ENCODE peak calls at places on chromosome 14, in seven cellular contexts. M is activated CD4-positive, alpha-beta T cell treated with anti-CD3 and anti-CD28 coated beads, Interleukin-2, amount 10 ng/mL, durations not matched to agents 7 days and 5 days; N is small intestine; D is NCI-H748 treated with DMSO at 0.1 percent for 48 hours; O is NCI-H1436 treated with DMSO at 0.1 percent for 48 hours; R is GM03348; X is hippocampal formation. V is an unnamed sample.

GRCh38 chr14:100979780-100980179 is 76.3 kb upstream of the RTL1 start:
- DNase-seq in N (no peak), O (no peak), X (no peak), M (no peak), R (peak; percentile 18), D (no peak), V (no peak)

GRCh38 chr14:37150414-37150813 is 22.0 kb downstream of the SLC25A21 start:
- DNase-seq in R (peak; percentile 60), N (peak; percentile 37), O (peak; percentile 21), D (peak; percentile 84), M (no peak), X (peak; percentile 76), V (no peak)

GRCh38 chr14:105843444-105844046 is 317.2 kb downstream of the TMEM121 start:
- DNase-seq in O (no peak), R (no peak), D (no peak), N (no peak), M (no peak), X (no peak), V (no peak)

GRCh38 chr14:50947446-50947845 is 3.2 kb upstream of the PYGL start:
- DNase-seq in O (no peak), X (no peak), R (no peak), M (no peak), D (peak; percentile 10), N (no peak), V (no peak)

GRCh38 chr14:64705406-64706118 is 1.3 kb downstream of the PLEKHG3 start:
- DNase-seq in M (no peak), D (no peak), X (peak; percentile 25), N (peak; percentile 47), O (no peak), R (peak; percentile 33), V (no peak)

GRCh38 chr14:52348796-52349195 is 34.7 kb downstream of the PTGER2 start:
- DNase-seq in X (no peak), D (no peak), O (no peak), R (peak; percentile 49), N (no peak), M (no peak), V (no peak)

GRCh38 chr14:35331605-35332516 is 39.7 kb downstream of the PSMA6 start:
- DNase-seq in X (no peak), M (no peak), O (no peak), R (no peak), D (no peak), N (peak; percentile 86), V (no peak)

GRCh38 chr14:34172052-34172451 is 221.2 kb upstream of the EGLN3 start:
- DNase-seq in D (no peak), O (no peak), N (peak; percentile 8), R (no peak), M (no peak), X (no peak), V (no peak)

GRCh38 chr14:62532186-62532585 is 513.1 kb downstream of the KCNH5 start:
- DNase-seq in N (no peak), X (no peak), O (no peak), M (no peak), R (no peak), D (no peak), V (no peak)

GRCh38 chr14:104640681-104641080 is 36.1 kb upstream of the TMEM179 start:
- DNase-seq in X (no peak), N (no peak), O (no peak), M (no peak), R (no peak), D (no peak), V (no peak)

GRCh38 chr14:69924181-69924580 is 45.0 kb downstream of the SMOC1 start:
- DNase-seq in O (no peak), M (no peak), R (no peak), D (no peak), N (no peak), X (no peak), V (no peak)

GRCh38 chr14:91573528-91573893 is 63.4 kb upstream of the PPP4R3A start:
- DNase-seq in R (no peak), N (no peak), O (no peak), D (no peak), X (no peak), M (no peak), V (no peak)